ENCODE peak calls at places on chromosomes 2 and 18, in seven cellular contexts. V is cardiac muscle cell, Q is left colon, P is T1000, K is NCI-H1092, Y is neuronal stem cell, E is T-cell. J is an unnamed sample.

GRCh38 chr2:17171446-17172049 is 346.7 kb downstream of the RAD51AP2 start:
- DNase-seq in V (peak; percentile 12), Y (peak; percentile 36), P (no peak), E (no peak), Q (no peak), K (no peak), J (no peak)

GRCh38 chr2:23420091-23420839 is 35.3 kb downstream of the KLHL29 start:
- DNase-seq in V (no peak), Y (no peak), Q (no peak), K (no peak), P (no peak), E (no peak), J (no peak)

GRCh38 chr2:72980535-72981217 is 63.4 kb downstream of the EMX1 start:
- DNase-seq in P (no peak), Y (no peak), Q (no peak), E (no peak), K (no peak), V (peak; percentile 20), J (no peak)

GRCh38 chr2:18626256-18626668 is 36.9 kb upstream of the NT5C1B start:
- DNase-seq in K (no peak), V (peak; percentile 86), Q (no peak), P (no peak), Y (no peak), E (no peak), J (no peak)

GRCh38 chr2:8684885-8685696 is 3.2 kb downstream of the ID2 start:
- DNase-seq in K (peak; percentile 38), Y (peak; percentile 47), V (peak; percentile 44), Q (peak; percentile 87), E (no peak), P (peak; percentile 60), J (peak; percentile 70)

GRCh38 chr2:101832114-101832513 is 134.6 kb downstream of the MAP4K4 start:
- DNase-seq in Y (no peak), K (no peak), P (no peak), V (no peak), E (no peak), Q (no peak), J (no peak)

GRCh38 chr18:2114765-2115164 is 456.5 kb downstream of the METTL4 start:
- DNase-seq in K (no peak), Y (no peak), P (no peak), E (no peak), V (no peak), Q (no peak), J (no peak)

GRCh38 chr18:59143441-59143840 is 3.8 kb downstream of the SEC11C start:
- DNase-seq in Q (no peak), E (no peak), V (no peak), P (no peak), Y (no peak), K (no peak), J (no peak)

GRCh38 chr2:238646803-238647202 is 201.1 kb upstream of the TWIST2 start:
- DNase-seq in P (no peak), E (no peak), V (no peak), Q (no peak), Y (no peak), K (no peak), J (no peak)

GRCh38 chr2:181311841-181312240 is 145.3 kb upstream of the ITGA4 start:
- DNase-seq in P (no peak), Y (no peak), Q (no peak), V (no peak), E (no peak), K (no peak), J (peak; percentile 23)

GRCh38 chr2:215529271-215529670 is 93.4 kb upstream of the FN1 start:
- DNase-seq in Q (no peak), V (peak; percentile 87), P (no peak), E (no peak), Y (no peak), K (no peak), J (no peak)

GRCh38 chr18:49399003-49399402 is 61.4 kb downstream of the DYM start:
- DNase-seq in Q (peak; percentile 26), E (no peak), Y (no peak), K (no peak), P (no peak), V (peak; percentile 35), J (peak; percentile 15)

J was measured in activated CD4-positive, alpha-beta memory T cell treated with anti-CD3 and anti-CD28 coated beads for 36 hours.